ENCODE peak calls at places on chromosomes 4 and X, in seven cellular contexts. One of them, this sample, is unnamed.

GRCh38 chrX:45295587-45295986 is 94.9 kb upstream of the DIPK2B start:
- DNase-seq in CD8-positive, alpha-beta T cell: no peak
- DNase-seq in K562: no peak
- DNase-seq in astrocyte: peak; percentile 53
- DNase-seq in endodermal cell: no peak
- DNase-seq in upper lobe of right lung: no peak
- DNase-seq in esophagus squamous epithelium: no peak
- DNase-seq in this sample: no peak

GRCh38 chr4:185810746-185811508 is 1.1 kb downstream of the SORBS2 start:
- DNase-seq in astrocyte: no peak
- DNase-seq in CD8-positive, alpha-beta T cell: no peak
- DNase-seq in esophagus squamous epithelium: no peak
- DNase-seq in endodermal cell: peak; percentile 77
- DNase-seq in upper lobe of right lung: no peak
- DNase-seq in K562: no peak
- DNase-seq in this sample: no peak

GRCh38 chr4:126071346-126072333 is 756.9 kb downstream of the FAT4 start:
- DNase-seq in CD8-positive, alpha-beta T cell: no peak
- DNase-seq in endodermal cell: no peak
- DNase-seq in esophagus squamous epithelium: no peak
- DNase-seq in upper lobe of right lung: no peak
- DNase-seq in K562: no peak
- DNase-seq in astrocyte: peak; percentile 88
- DNase-seq in this sample: no peak

GRCh38 chrX:2243913-2244460 is 256.8 kb downstream of the DHRSX start:
- DNase-seq in astrocyte: no peak
- DNase-seq in CD8-positive, alpha-beta T cell: no peak
- DNase-seq in K562: no peak
- DNase-seq in upper lobe of right lung: no peak
- DNase-seq in endodermal cell: no peak
- DNase-seq in esophagus squamous epithelium: no peak
- DNase-seq in this sample: peak; percentile 39

GRCh38 chr4:26878729-26879415 is 18.2 kb downstream of the STIM2 start:
- DNase-seq in CD8-positive, alpha-beta T cell: peak; percentile 30
- DNase-seq in esophagus squamous epithelium: no peak
- DNase-seq in upper lobe of right lung: no peak
- DNase-seq in endodermal cell: no peak
- DNase-seq in K562: no peak
- DNase-seq in astrocyte: peak; percentile 43
- DNase-seq in this sample: no peak

GRCh38 chrX:69016220-69016941 is 148.9 kb downstream of the PJA1 start:
- DNase-seq in esophagus squamous epithelium: no peak
- DNase-seq in upper lobe of right lung: no peak
- DNase-seq in CD8-positive, alpha-beta T cell: no peak
- DNase-seq in astrocyte: no peak
- DNase-seq in endodermal cell: peak; percentile 30
- DNase-seq in K562: no peak
- DNase-seq in this sample: no peak

GRCh38 chrX:107825698-107826285 is at the start of gene MID2:
- DNase-seq in upper lobe of right lung: peak; percentile 78
- DNase-seq in endodermal cell: peak; percentile 87
- DNase-seq in CD8-positive, alpha-beta T cell: peak; percentile 64
- DNase-seq in astrocyte: peak; percentile 40
- DNase-seq in K562: no peak
- DNase-seq in esophagus squamous epithelium: no peak
- DNase-seq in this sample: no peak

GRCh38 chr4:173752610-173753009 is 222.6 kb upstream of the HAND2 start:
- DNase-seq in astrocyte: no peak
- DNase-seq in K562: peak; percentile 58
- DNase-seq in upper lobe of right lung: no peak
- DNase-seq in endodermal cell: peak; percentile 94
- DNase-seq in CD8-positive, alpha-beta T cell: no peak
- DNase-seq in esophagus squamous epithelium: no peak
- DNase-seq in this sample: no peak

GRCh38 chr4:8707045-8707781 is 114.6 kb downstream of the CPZ start:
- DNase-seq in astrocyte: no peak
- DNase-seq in esophagus squamous epithelium: no peak
- DNase-seq in endodermal cell: peak; percentile 38
- DNase-seq in upper lobe of right lung: peak; percentile 46
- DNase-seq in K562: no peak
- DNase-seq in CD8-positive, alpha-beta T cell: no peak
- DNase-seq in this sample: no peak

GRCh38 chr4:75180790-75181776 is 248.2 kb downstream of the PARM1 start:
- DNase-seq in astrocyte: no peak
- DNase-seq in CD8-positive, alpha-beta T cell: no peak
- DNase-seq in upper lobe of right lung: no peak
- DNase-seq in K562: no peak
- DNase-seq in endodermal cell: peak; percentile 65
- DNase-seq in esophagus squamous epithelium: no peak
- DNase-seq in this sample: no peak

GRCh38 chr4:2805712-2806391 is 13.0 kb downstream of the SH3BP2 start:
- DNase-seq in esophagus squamous epithelium: no peak
- DNase-seq in K562: no peak
- DNase-seq in endodermal cell: no peak
- DNase-seq in astrocyte: no peak
- DNase-seq in CD8-positive, alpha-beta T cell: peak; percentile 18
- DNase-seq in upper lobe of right lung: peak; percentile 91
- DNase-seq in this sample: peak; percentile 84

GRCh38 chrX:151505796-151506195 is 57.7 kb upstream of the PASD1 start:
- DNase-seq in astrocyte: no peak
- DNase-seq in esophagus squamous epithelium: no peak
- DNase-seq in K562: peak; percentile 19
- DNase-seq in upper lobe of right lung: no peak
- DNase-seq in endodermal cell: peak; percentile 79
- DNase-seq in CD8-positive, alpha-beta T cell: no peak
- DNase-seq in this sample: no peak

GRCh38 chrX:153926863-153927685 is 1.0 kb upstream of the ARHGAP4 start:
- DNase-seq in astrocyte: peak; percentile 9
- DNase-seq in CD8-positive, alpha-beta T cell: peak; percentile 87
- DNase-seq in endodermal cell: no peak
- DNase-seq in upper lobe of right lung: peak; percentile 74
- DNase-seq in K562: no peak
- DNase-seq in esophagus squamous epithelium: peak; percentile 31
- DNase-seq in this sample: no peak

GRCh38 chrX:43940811-43941210 is 32.4 kb downstream of the NDP start:
- DNase-seq in upper lobe of right lung: no peak
- DNase-seq in CD8-positive, alpha-beta T cell: no peak
- DNase-seq in endodermal cell: no peak
- DNase-seq in K562: no peak
- DNase-seq in esophagus squamous epithelium: no peak
- DNase-seq in astrocyte: peak; percentile 61
- DNase-seq in this sample: no peak

GRCh38 chrX:74788545-74789086 is 136.6 kb downstream of the NEXMIF start:
- DNase-seq in esophagus squamous epithelium: no peak
- DNase-seq in K562: no peak
- DNase-seq in endodermal cell: no peak
- DNase-seq in CD8-positive, alpha-beta T cell: no peak
- DNase-seq in astrocyte: no peak
- DNase-seq in upper lobe of right lung: no peak
- DNase-seq in this sample: no peak
- TF ChIP-seq CTCF in esophagus squamous epithelium: no peak
- TF ChIP-seq CTCF in K562: no peak
- TF ChIP-seq CTCF in endodermal cell: peak; percentile 68
- TF ChIP-seq CTCF in CD8-positive, alpha-beta T cell: no peak
- TF ChIP-seq CTCF in astrocyte: no peak
- TF ChIP-seq CTCF in upper lobe of right lung: no peak
- TF ChIP-seq CTCF in this sample: no peak

GRCh38 chr4:98577956-98578355 is 80.5 kb downstream of the TSPAN5 start:
- DNase-seq in esophagus squamous epithelium: no peak
- DNase-seq in endodermal cell: no peak
- DNase-seq in astrocyte: peak; percentile 51
- DNase-seq in K562: no peak
- DNase-seq in CD8-positive, alpha-beta T cell: no peak
- DNase-seq in upper lobe of right lung: no peak
- DNase-seq in this sample: no peak

GRCh38 chr4:98573791-98574190 is 84.6 kb downstream of the TSPAN5 start:
- DNase-seq in upper lobe of right lung: no peak
- DNase-seq in astrocyte: no peak
- DNase-seq in endodermal cell: no peak
- DNase-seq in esophagus squamous epithelium: no peak
- DNase-seq in CD8-positive, alpha-beta T cell: no peak
- DNase-seq in K562: no peak
- DNase-seq in this sample: no peak

GRCh38 chr4:98571161-98571786 is 87.1 kb downstream of the TSPAN5 start:
- DNase-seq in K562: no peak
- DNase-seq in endodermal cell: no peak
- DNase-seq in CD8-positive, alpha-beta T cell: no peak
- DNase-seq in astrocyte: no peak
- DNase-seq in esophagus squamous epithelium: no peak
- DNase-seq in upper lobe of right lung: no peak
- DNase-seq in this sample: no peak

GRCh38 chr4:98572697-98573096 is 85.7 kb downstream of the TSPAN5 start:
- DNase-seq in upper lobe of right lung: no peak
- DNase-seq in astrocyte: no peak
- DNase-seq in K562: no peak
- DNase-seq in endodermal cell: no peak
- DNase-seq in CD8-positive, alpha-beta T cell: no peak
- DNase-seq in esophagus squamous epithelium: no peak
- DNase-seq in this sample: no peak

DNA sequence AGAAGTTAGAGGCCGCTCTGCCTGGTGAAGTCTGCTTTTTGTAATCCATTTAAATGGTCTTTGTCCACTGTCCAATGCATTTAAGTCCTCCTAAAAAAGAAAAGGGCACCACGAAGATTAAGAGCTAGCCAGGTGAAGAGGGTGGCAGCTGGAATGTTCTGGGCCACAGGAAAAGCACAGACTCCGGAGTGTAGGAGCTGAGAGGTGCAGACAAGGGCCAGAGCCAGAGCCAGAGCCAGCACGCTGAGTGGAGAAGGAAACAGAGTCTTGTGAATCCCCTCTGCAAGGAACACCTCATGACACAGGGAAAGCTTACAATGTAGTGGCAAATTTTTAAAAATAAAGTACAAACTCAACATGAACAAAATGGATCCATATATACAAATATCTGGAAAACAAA is 83.6 kb downstream of the TSPAN5 start:
- DNase-seq in astrocyte: no peak
- DNase-seq in esophagus squamous epithelium: no peak
- DNase-seq in K562: no peak
- DNase-seq in CD8-positive, alpha-beta T cell: no peak
- DNase-seq in endodermal cell: no peak
- DNase-seq in upper lobe of right lung: no peak
- DNase-seq in this sample: no peak
- TF ChIP-seq CTCF in astrocyte: no peak
- TF ChIP-seq CTCF in esophagus squamous epithelium: no peak
- TF ChIP-seq CTCF in K562: no peak
- TF ChIP-seq CTCF in CD8-positive, alpha-beta T cell: no peak
- TF ChIP-seq CTCF in endodermal cell: no peak
- TF ChIP-seq CTCF in upper lobe of right lung: no peak
- TF ChIP-seq CTCF in this sample: no peak

GRCh38 chr4:4406455-4407298 is 19.8 kb downstream of the NSG1 start:
- DNase-seq in astrocyte: no peak
- DNase-seq in K562: no peak
- DNase-seq in upper lobe of right lung: no peak
- DNase-seq in esophagus squamous epithelium: no peak
- DNase-seq in CD8-positive, alpha-beta T cell: no peak
- DNase-seq in endodermal cell: no peak
- DNase-seq in this sample: peak; percentile 86

GRCh38 chr4:4398430-4398829 is 11.5 kb downstream of the NSG1 start:
- DNase-seq in upper lobe of right lung: no peak
- DNase-seq in esophagus squamous epithelium: no peak
- DNase-seq in astrocyte: no peak
- DNase-seq in endodermal cell: no peak
- DNase-seq in CD8-positive, alpha-beta T cell: no peak
- DNase-seq in K562: no peak
- DNase-seq in this sample: peak; percentile 14

GRCh38 chr4:4405358-4405962 is 18.6 kb downstream of the NSG1 start:
- DNase-seq in astrocyte: no peak
- DNase-seq in K562: no peak
- DNase-seq in esophagus squamous epithelium: no peak
- DNase-seq in endodermal cell: no peak
- DNase-seq in CD8-positive, alpha-beta T cell: no peak
- DNase-seq in upper lobe of right lung: no peak
- DNase-seq in this sample: peak; percentile 78

GRCh38 chr4:4401049-4401448 is 14.1 kb downstream of the NSG1 start:
- DNase-seq in esophagus squamous epithelium: no peak
- DNase-seq in upper lobe of right lung: no peak
- DNase-seq in astrocyte: no peak
- DNase-seq in endodermal cell: no peak
- DNase-seq in CD8-positive, alpha-beta T cell: no peak
- DNase-seq in K562: no peak
- DNase-seq in this sample: no peak

GRCh38 chr4:4402966-4403365 is 16.1 kb downstream of the NSG1 start:
- DNase-seq in K562: no peak
- DNase-seq in astrocyte: no peak
- DNase-seq in upper lobe of right lung: no peak
- DNase-seq in esophagus squamous epithelium: no peak
- DNase-seq in CD8-positive, alpha-beta T cell: no peak
- DNase-seq in endodermal cell: no peak
- DNase-seq in this sample: no peak
- TF ChIP-seq CTCF in K562: no peak
- TF ChIP-seq CTCF in astrocyte: no peak
- TF ChIP-seq CTCF in upper lobe of right lung: no peak
- TF ChIP-seq CTCF in esophagus squamous epithelium: no peak
- TF ChIP-seq CTCF in CD8-positive, alpha-beta T cell: no peak
- TF ChIP-seq CTCF in endodermal cell: no peak
- TF ChIP-seq CTCF in this sample: no peak

GRCh38 chrX:24862343-24862742 is 153.4 kb downstream of the ARX start:
- DNase-seq in endodermal cell: no peak
- DNase-seq in astrocyte: peak; percentile 18
- DNase-seq in esophagus squamous epithelium: no peak
- DNase-seq in CD8-positive, alpha-beta T cell: no peak
- DNase-seq in upper lobe of right lung: no peak
- DNase-seq in K562: no peak
- DNase-seq in this sample: no peak

GRCh38 chrX:24858004-24858746 is 157.6 kb downstream of the ARX start:
- DNase-seq in endodermal cell: no peak
- DNase-seq in astrocyte: no peak
- DNase-seq in CD8-positive, alpha-beta T cell: no peak
- DNase-seq in K562: no peak
- DNase-seq in upper lobe of right lung: no peak
- DNase-seq in esophagus squamous epithelium: no peak
- DNase-seq in this sample: no peak

GRCh38 chrX:24860140-24860539 is 155.6 kb downstream of the ARX start:
- DNase-seq in CD8-positive, alpha-beta T cell: no peak
- DNase-seq in endodermal cell: no peak
- DNase-seq in K562: no peak
- DNase-seq in esophagus squamous epithelium: no peak
- DNase-seq in astrocyte: no peak
- DNase-seq in upper lobe of right lung: no peak
- DNase-seq in this sample: no peak

DNA sequence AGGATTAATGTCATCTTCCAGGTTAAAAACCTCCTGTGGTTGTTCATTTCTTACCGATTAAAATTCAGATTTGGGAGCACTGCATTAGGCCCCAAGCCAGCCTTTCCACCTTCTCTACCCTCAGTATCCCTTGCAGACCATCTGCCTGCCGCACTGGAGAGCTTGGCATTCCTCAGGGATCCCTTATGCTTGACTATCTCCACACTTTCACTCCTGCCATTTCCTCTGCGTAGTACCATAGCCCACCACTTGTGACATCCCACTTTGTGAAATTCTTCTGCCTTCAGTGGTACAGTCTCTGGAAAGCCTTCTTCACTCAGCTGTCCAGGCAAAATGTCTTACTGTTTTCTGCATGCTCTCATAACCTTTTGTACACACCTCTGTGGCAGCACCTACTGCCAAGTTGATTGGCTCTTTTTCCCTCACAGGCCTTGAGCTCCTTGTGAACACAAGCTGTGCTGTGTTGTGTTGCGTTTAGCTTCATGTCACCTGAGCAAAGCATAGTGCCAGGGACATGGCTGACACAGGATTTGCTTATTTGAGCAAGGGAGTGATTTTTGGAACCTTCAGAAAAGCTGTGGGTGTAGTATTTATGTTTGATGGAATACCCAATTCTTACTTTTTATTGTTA is 156.4 kb downstream of the ARX start:
- DNase-seq in upper lobe of right lung: no peak
- DNase-seq in CD8-positive, alpha-beta T cell: no peak
- DNase-seq in endodermal cell: peak; percentile 64
- DNase-seq in astrocyte: no peak
- DNase-seq in K562: no peak
- DNase-seq in esophagus squamous epithelium: no peak
- DNase-seq in this sample: no peak
- TF ChIP-seq CTCF in upper lobe of right lung: no peak
- TF ChIP-seq CTCF in CD8-positive, alpha-beta T cell: no peak
- TF ChIP-seq CTCF in endodermal cell: peak; percentile 45
- TF ChIP-seq CTCF in astrocyte: no peak
- TF ChIP-seq CTCF in K562: no peak
- TF ChIP-seq CTCF in esophagus squamous epithelium: no peak
- TF ChIP-seq CTCF in this sample: no peak

This sample was measured in chondrocyte.